ENCODE peak calls at places on chromosomes 13 and 19, in eight cellular contexts. N is dorsolateral prefrontal cortex; H is stimulated activated CD8-positive, alpha-beta memory T cell treated with anti-CD3 and anti-CD28 coated beads, Interleukin-15, amount 100 ng/mL, for 4 hours; E is KG1; S is D341Med; Q is T follicular helper cell; L is neural crest cell; P is RKO. Y is an unnamed sample.

GRCh38 chr13:48818495-48818961 is 157.2 kb upstream of the FNDC3A start:
- DNase-seq in N (no peak), H (no peak), E (no peak), S (no peak), Q (no peak), L (no peak), P (peak), Y (no peak)

GRCh38 chr19:45273532-45273877 is 22.4 kb downstream of the MARK4 start:
- DNase-seq in N (no peak), H (no peak), E (no peak), S (no peak), Q (no peak), L (no peak), P (no peak), Y (no peak)

GRCh38 chr13:113245858-113246791 is 36.7 kb downstream of the CUL4A start:
- DNase-seq in N (no peak), H (no peak), E (no peak), S (no peak), Q (no peak), L (no peak), P (no peak), Y (no peak)

GRCh38 chr19:14416743-14417214 is 2.4 kb downstream of the DDX39A start:
- DNase-seq in N (no peak), H (no peak), E (no peak), S (no peak), Q (no peak), L (no peak), P (peak), Y (no peak)

GRCh38 chr19:18848860-18849661 is 17.3 kb downstream of the UPF1 start:
- DNase-seq in N (peak), H (no peak), E (no peak), S (no peak), Q (no peak), L (no peak), P (no peak), Y (no peak)

GRCh38 chr19:48629599-48630288 is 7.4 kb downstream of the DBP start:
- DNase-seq in N (no peak), H (no peak), E (no peak), S (peak), Q (no peak), L (no peak), P (peak), Y (peak)

GRCh38 chr19:17103177-17103576 is 27.6 kb downstream of the MYO9B start:
- DNase-seq in N (no peak), H (no peak), E (no peak), S (no peak), Q (no peak), L (peak), P (peak), Y (peak)

GRCh38 chr13:109698779-109699178 is 87.6 kb downstream of the IRS2 start:
- DNase-seq in N (no peak), H (no peak), E (no peak), S (no peak), Q (no peak), L (no peak), P (peak), Y (no peak)

GRCh38 chr13:98293103-98293502 is 116.0 kb upstream of the RNF113B start:
- DNase-seq in N (no peak), H (no peak), E (no peak), S (no peak), Q (no peak), L (no peak), P (no peak), Y (no peak)

GRCh38 chr13:41675306-41675705 is 218.0 kb downstream of the RGCC start:
- DNase-seq in N (no peak), H (no peak), E (no peak), S (no peak), Q (no peak), L (no peak), P (no peak), Y (no peak)

GRCh38 chr19:13425151-13425550 is 81.1 kb downstream of the CACNA1A start:
- DNase-seq in N (no peak), H (no peak), E (no peak), S (no peak), Q (no peak), L (no peak), P (no peak), Y (no peak)

GRCh38 chr19:42121036-42121621 is 11.1 kb downstream of the POU2F2 start:
- DNase-seq in N (no peak), H (no peak), E (no peak), S (no peak), Q (no peak), L (no peak), P (no peak), Y (peak)

GRCh38 chr19:15779756-15780476 is 7.5 kb upstream of the OR10H5 start:
- DNase-seq in N (peak), H (no peak), E (no peak), S (no peak), Q (no peak), L (no peak), P (peak), Y (no peak)

GRCh38 chr13:47661076-47661475 is 340.0 kb downstream of the SUCLA2 start:
- DNase-seq in N (no peak), H (no peak), E (no peak), S (no peak), Q (no peak), L (no peak), P (peak), Y (no peak)

GRCh38 chr19:31339405-31339804 is 9.8 kb downstream of the TSHZ3 start:
- DNase-seq in N (no peak), H (no peak), E (no peak), S (no peak), Q (no peak), L (no peak), P (no peak), Y (no peak)

GRCh38 chr19:3403489-3404323 is 37.3 kb downstream of the NFIC start:
- DNase-seq in N (peak), H (no peak), E (no peak), S (peak), Q (no peak), L (no peak), P (no peak), Y (no peak)

GRCh38 chr19:48338253-48338755 is 13.0 kb downstream of the EMP3 start:
- DNase-seq in N (no peak), H (no peak), E (no peak), S (no peak), Q (no peak), L (no peak), P (no peak), Y (no peak)

GRCh38 chr13:98972627-98973026 is 5.2 kb downstream of the DOCK9 start:
- DNase-seq in N (no peak), H (no peak), E (no peak), S (no peak), Q (no peak), L (no peak), P (no peak), Y (no peak)

GRCh38 chr19:16207063-16207462 is 9.4 kb downstream of the AP1M1 start:
- DNase-seq in N (no peak), H (no peak), E (no peak), S (peak), Q (no peak), L (no peak), P (no peak), Y (no peak)

GRCh38 chr19:40806385-40807146 is 7.6 kb downstream of the EGLN2 start:
- DNase-seq in N (peak), H (peak), E (no peak), S (peak), Q (peak), L (peak), P (no peak), Y (peak)

GRCh38 chr13:22938576-22938975 is 242.2 kb upstream of the SGCG start:
- DNase-seq in N (no peak), H (no peak), E (no peak), S (no peak), Q (no peak), L (no peak), P (no peak), Y (no peak)

GRCh38 chr19:35643255-35644205 is 2.0 kb downstream of the ETV2 start:
- DNase-seq in N (peak), H (peak), E (peak), S (peak), Q (peak), L (peak), P (peak), Y (peak)

GRCh38 chr13:114151565-114152284 is 19.3 kb upstream of the RASA3 start:
- DNase-seq in N (no peak), H (no peak), E (no peak), S (no peak), Q (peak), L (no peak), P (peak), Y (peak)

GRCh38 chr13:111460548-111461444 is 140.4 kb downstream of the TEX29 start:
- DNase-seq in N (peak), H (no peak), E (no peak), S (peak), Q (no peak), L (peak), P (peak), Y (no peak)

GRCh38 chr13:112128052-112128610 is 61.2 kb downstream of the SOX1 start:
- DNase-seq in N (no peak), H (no peak), E (no peak), S (no peak), Q (no peak), L (no peak), P (no peak), Y (no peak)